ENCODE peak calls at places on chromosomes 16 and 17, in seven cellular contexts. F is stomach; N is pancreas; R is A549; Q is effector memory CD4-positive, alpha-beta T cell; T is GM23248; V is colonic mucosa. Z is an unnamed sample.

GRCh38 chr17:61404702-61405046 is 5.0 kb downstream of the TBX2 start:
- DNase-seq in F (no peak), N (no peak), R (no peak), Q (no peak), T (no peak), V (no peak), Z (no peak)

GRCh38 chr16:49012961-49013726 is 268.5 kb downstream of the CBLN1 start:
- DNase-seq in F (no peak), N (no peak), R (no peak), Q (no peak), T (no peak), V (no peak), Z (no peak)

GRCh38 chr16:30515275-30515674 is 11.1 kb downstream of the ZNF768 start:
- DNase-seq in F (no peak), N (no peak), R (no peak), Q (no peak), T (no peak), V (no peak), Z (no peak)

GRCh38 chr17:75921596-75921995 is 16.9 kb upstream of the MRPL38 start:
- DNase-seq in F (no peak), N (no peak), R (no peak), Q (no peak), T (no peak), V (no peak), Z (no peak)

GRCh38 chr17:67833946-67834631 is 8.8 kb downstream of the BPTF start:
- DNase-seq in F (no peak), N (no peak), R (no peak), Q (no peak), T (no peak), V (peak; percentile 11), Z (no peak)

GRCh38 chr17:41863074-41863843 is 2.0 kb downstream of the KLHL11 start:
- DNase-seq in F (no peak), N (no peak), R (no peak), Q (no peak), T (no peak), V (no peak), Z (peak; percentile 30)

GRCh38 chr17:35238817-35239216 is 4.1 kb upstream of the SLFN5 start:
- DNase-seq in F (no peak), N (no peak), R (peak; percentile 31), Q (no peak), T (peak; percentile 89), V (no peak), Z (no peak)

GRCh38 chr17:77373298-77374169 is 232.8 kb downstream of the SEC14L1 start:
- DNase-seq in F (peak; percentile 44), N (peak; percentile 74), R (no peak), Q (no peak), T (peak; percentile 73), V (no peak), Z (peak; percentile 47)

GRCh38 chr17:64994281-64994680 is 62.3 kb downstream of the GNA13 start:
- DNase-seq in F (no peak), N (no peak), R (no peak), Q (no peak), T (no peak), V (no peak), Z (no peak)

GRCh38 chr16:19431636-19432340 is 14.1 kb downstream of the TMC5 start:
- DNase-seq in F (peak; percentile 47), N (no peak), R (no peak), Q (no peak), T (no peak), V (no peak), Z (no peak)

GRCh38 chr17:78400581-78401240 is 22.3 kb downstream of the PGS1 start:
- DNase-seq in F (no peak), N (no peak), R (no peak), Q (no peak), T (no peak), V (no peak), Z (no peak)

GRCh38 chr17:56119191-56119590 is 34.1 kb upstream of the ANKFN1 start:
- DNase-seq in F (no peak), N (no peak), R (no peak), Q (no peak), T (no peak), V (no peak), Z (no peak)

GRCh38 chr17:75459246-75459589 is 2.8 kb downstream of the TMEM94 start:
- DNase-seq in F (no peak), N (no peak), R (no peak), Q (no peak), T (no peak), V (no peak), Z (no peak)

GRCh38 chr16:64751906-64752305 is 370.0 kb downstream of the CDH11 start:
- DNase-seq in F (no peak), N (no peak), R (no peak), Q (no peak), T (peak; percentile 86), V (no peak), Z (no peak)

GRCh38 chr16:534856-535445 is 7.4 kb downstream of the CAPN15 start:
- DNase-seq in F (no peak), N (no peak), R (no peak), Q (no peak), T (no peak), V (no peak), Z (no peak)

GRCh38 chr16:70689970-70690905 is 4.4 kb upstream of the MTSS2 start:
- DNase-seq in F (no peak), N (no peak), R (no peak), Q (no peak), T (no peak), V (peak; percentile 71), Z (no peak)

GRCh38 chr17:13851889-13852288 is 217.4 kb upstream of the COX10 start:
- DNase-seq in F (no peak), N (no peak), R (no peak), Q (no peak), T (no peak), V (no peak), Z (no peak)

GRCh38 chr16:75000481-75001081 is 1.8 kb downstream of the ZNRF1 start:
- DNase-seq in F (no peak), N (no peak), R (no peak), Q (no peak), T (peak; percentile 52), V (peak; percentile 30), Z (no peak)

GRCh38 chr17:46771601-46772012 is 46.9 kb downstream of the WNT3 start:
- DNase-seq in F (peak; percentile 26), N (no peak), R (peak; percentile 47), Q (peak; percentile 8), T (peak; percentile 58), V (no peak), Z (no peak)

GRCh38 chr17:68954146-68954971 is 833 bp downstream of the ABCA8 start:
- DNase-seq in F (no peak), N (no peak), R (no peak), Q (no peak), T (peak; percentile 69), V (no peak), Z (no peak)

GRCh38 chr17:39653662-39654331 is 11.4 kb upstream of the TCAP start:
- DNase-seq in F (peak; percentile 76), N (peak; percentile 87), R (peak; percentile 67), Q (peak; percentile 70), T (peak; percentile 57), V (peak; percentile 90), Z (peak; percentile 61)

GRCh38 chr17:73986641-73987177 is 216.8 kb upstream of the RPL38 start:
- DNase-seq in F (no peak), N (no peak), R (no peak), Q (no peak), T (no peak), V (no peak), Z (no peak)

GRCh38 chr17:42107597-42108576 is 4.6 kb downstream of the DHX58 start:
- DNase-seq in F (peak; percentile 86), N (peak; percentile 75), R (peak; percentile 76), Q (peak; percentile 89), T (peak; percentile 47), V (peak; percentile 94), Z (peak; percentile 78)

GRCh38 chr17:17497065-17497844 is 1.1 kb upstream of the RASD1 start:
- DNase-seq in F (no peak), N (no peak), R (no peak), Q (no peak), T (peak; percentile 42), V (no peak), Z (no peak)
- H3K4me3 ChIP-seq in F (peak overlapping the region; percentile 58), N (no peak overlapping the region), R (peak overlapping the region; percentile 63), Q (peak overlapping the region; percentile 65), T (peak overlapping the region; percentile 85), V (peak overlapping the region; percentile 46), Z (no peak overlapping the region)

GRCh38 chr17:3912827-3913226 is 3.4 kb downstream of the P2RX1 start:
- DNase-seq in F (no peak), N (no peak), R (no peak), Q (no peak), T (no peak), V (no peak), Z (no peak)

GRCh38 chr17:3910420-3911270 is 5.6 kb downstream of the P2RX1 start:
- DNase-seq in F (no peak), N (no peak), R (no peak), Q (no peak), T (no peak), V (no peak), Z (no peak)

GRCh38 chr17:3913531-3914318 is 2.5 kb downstream of the P2RX1 start:
- DNase-seq in F (peak; percentile 85), N (peak; percentile 94), R (peak; percentile 77), Q (peak; percentile 69), T (peak; percentile 85), V (peak; percentile 82), Z (peak; percentile 77)

GRCh38 chr17:3909257-3909656 is 7.0 kb downstream of the P2RX1 start:
- DNase-seq in F (no peak), N (no peak), R (no peak), Q (no peak), T (no peak), V (no peak), Z (no peak)

DNA sequence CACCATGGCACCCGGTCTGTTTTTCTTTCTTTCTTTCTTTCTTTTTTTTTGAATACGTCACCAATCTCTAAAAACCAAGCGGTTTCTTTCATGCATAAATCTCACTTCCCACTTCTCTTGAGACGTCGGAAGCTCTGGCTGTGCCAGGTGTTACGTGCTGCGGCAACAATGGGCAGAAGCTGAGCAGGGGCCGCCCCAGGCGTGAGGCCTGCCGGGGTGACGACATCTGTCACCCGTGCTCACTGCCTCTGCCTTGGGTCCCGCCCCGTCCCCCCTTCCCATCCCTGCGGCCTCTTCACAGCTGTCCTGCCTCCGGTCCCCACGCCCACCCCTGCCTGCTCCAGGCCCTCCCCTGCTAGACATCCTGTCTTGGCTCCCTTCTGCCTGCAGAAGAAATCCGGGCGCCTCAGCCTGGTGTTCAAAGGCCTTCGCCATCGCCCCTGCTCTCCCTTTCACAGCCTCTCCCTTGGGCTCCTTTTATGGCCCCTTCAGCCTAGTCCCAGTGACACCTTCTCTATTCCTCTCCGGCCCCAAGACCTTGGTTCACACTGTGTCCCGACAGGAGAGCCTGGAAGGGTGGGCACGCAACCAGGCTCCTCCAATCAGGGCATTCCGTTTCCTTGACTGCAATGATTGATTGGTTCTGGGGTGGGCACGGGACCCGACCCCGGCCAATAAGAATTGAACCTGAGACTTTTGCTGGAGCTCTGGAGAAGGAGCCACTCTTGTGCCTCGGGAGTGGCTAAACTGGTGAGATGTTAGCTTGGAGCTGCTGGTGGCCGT is 4.8 kb downstream of the P2RX1 start:
- DNase-seq in F (no peak), N (peak; percentile 51), R (no peak), Q (peak; percentile 38), T (no peak), V (peak; percentile 44), Z (peak; percentile 66)
- H3K27ac ChIP-seq in F (no peak overlapping the region), N (no peak overlapping the region), R (no peak overlapping the region), Q (peak overlapping the region; percentile 51), T (no peak overlapping the region), V (peak overlapping the region; percentile 33), Z (peak overlapping the region; percentile 55)

GRCh38 chr17:3891626-3892094 is 1.2 kb downstream of the CAMKK1 start:
- DNase-seq in F (no peak), N (no peak), R (no peak), Q (no peak), T (peak; percentile 51), V (no peak), Z (no peak)
- H3K4me3 ChIP-seq in F (peak overlapping the region; percentile 71), N (no peak overlapping the region), R (peak overlapping the region; percentile 79), Q (peak overlapping the region; percentile 51), T (peak overlapping the region; percentile 66), V (peak overlapping the region; percentile 85), Z (no peak overlapping the region)

GRCh38 chr16:72517154-72517553 is 345.2 kb upstream of the PMFBP1 start:
- DNase-seq in F (no peak), N (no peak), R (no peak), Q (no peak), T (no peak), V (no peak), Z (no peak)
- H3K27ac ChIP-seq in F (no peak overlapping the region), N (no peak overlapping the region), R (no peak overlapping the region), Q (no peak overlapping the region), T (no peak overlapping the region), V (no peak overlapping the region), Z (no peak overlapping the region)